ENCODE peak calls at places on chromosome 14, in ten cellular contexts. E is hepatocyte, N is neural progenitor cell, M is aorta, Y is small intestine, D is body of pancreas, C is right cardiac atrium, K is prostate gland, I is A549, Q is endodermal cell. H is an unnamed sample.

GRCh38 chr14:80095623-80096022 is 115.7 kb downstream of the DIO2 start:
- DNase-seq in E (no peak), N (no peak), M (no peak), Y (no peak), D (no peak), C (no peak), K (no peak), I (peak; percentile 70), Q (no peak), H (no peak)

GRCh38 chr14:51165415-51165814 is 70.5 kb upstream of the TRIM9 start:
- DNase-seq in E (no peak), N (no peak), M (no peak), Y (no peak), D (no peak), C (no peak), K (no peak), I (no peak), Q (no peak), H (no peak)

GRCh38 chr14:51824191-51824590 is 36.2 kb upstream of the GNG2 start:
- DNase-seq in E (no peak), N (no peak), M (no peak), Y (no peak), D (no peak), C (no peak), K (no peak), I (no peak), Q (no peak), H (no peak)

GRCh38 chr14:21399311-21399870 is 15.6 kb upstream of the SUPT16H start:
- DNase-seq in E (no peak), N (no peak), M (no peak), Y (no peak), D (no peak), C (no peak), K (no peak), I (no peak), Q (no peak), H (no peak)

GRCh38 chr14:57847096-57847495 is 18.8 kb downstream of the SLC35F4 start:
- DNase-seq in E (no peak), N (no peak), M (no peak), Y (no peak), D (no peak), C (no peak), K (no peak), I (no peak), Q (no peak), H (no peak)

GRCh38 chr14:87745507-87746118 is 247.4 kb downstream of the GALC start:
- DNase-seq in E (peak; percentile 58), N (peak; percentile 62), M (no peak), Y (peak; percentile 15), D (peak; percentile 25), C (peak; percentile 28), K (no peak), I (peak; percentile 37), Q (peak; percentile 85), H (peak; percentile 47)

GRCh38 chr14:44462372-44462771 is 44.7 kb downstream of the FSCB start:
- DNase-seq in E (no peak), N (no peak), M (no peak), Y (no peak), D (no peak), C (no peak), K (no peak), I (no peak), Q (no peak), H (no peak)

GRCh38 chr14:60106341-60106740 is 14.6 kb downstream of the PCNX4 start:
- DNase-seq in E (peak; percentile 35), N (no peak), M (no peak), Y (no peak), D (no peak), C (no peak), K (no peak), I (no peak), Q (no peak), H (peak; percentile 43)

GRCh38 chr14:67373347-67373746 is 13.2 kb downstream of the EIF2S1 start:
- DNase-seq in E (no peak), N (no peak), M (no peak), Y (no peak), D (no peak), C (no peak), K (no peak), I (no peak), Q (no peak), H (no peak)

GRCh38 chr14:24310387-24310665 is 386 bp downstream of the LTB4R2 start:
- DNase-seq in E (no peak), N (no peak), M (no peak), Y (peak; percentile 75), D (peak; percentile 50), C (peak; percentile 58), K (no peak), I (no peak), Q (no peak), H (no peak)

GRCh38 chr14:24308342-24309124 is 756 bp upstream of the CIDEB start:
- DNase-seq in E (no peak), N (no peak), M (no peak), Y (no peak), D (no peak), C (peak; percentile 9), K (no peak), I (no peak), Q (no peak), H (no peak)

GRCh38 chr14:24307575-24308341 is at the start of gene CIDEB:
- DNase-seq in E (peak; percentile 89), N (peak; percentile 66), M (no peak), Y (peak; percentile 95), D (peak; percentile 92), C (peak; percentile 64), K (peak; percentile 28), I (peak; percentile 66), Q (peak; percentile 91), H (peak; percentile 69)

GRCh38 chr14:24310666-24311604 is at the start of gene LTB4R:
- DNase-seq in E (no peak), N (no peak), M (peak; percentile 92), Y (peak; percentile 63), D (peak; percentile 88), C (peak; percentile 92), K (peak; percentile 70), I (no peak), Q (no peak), H (peak; percentile 87)

DNA sequence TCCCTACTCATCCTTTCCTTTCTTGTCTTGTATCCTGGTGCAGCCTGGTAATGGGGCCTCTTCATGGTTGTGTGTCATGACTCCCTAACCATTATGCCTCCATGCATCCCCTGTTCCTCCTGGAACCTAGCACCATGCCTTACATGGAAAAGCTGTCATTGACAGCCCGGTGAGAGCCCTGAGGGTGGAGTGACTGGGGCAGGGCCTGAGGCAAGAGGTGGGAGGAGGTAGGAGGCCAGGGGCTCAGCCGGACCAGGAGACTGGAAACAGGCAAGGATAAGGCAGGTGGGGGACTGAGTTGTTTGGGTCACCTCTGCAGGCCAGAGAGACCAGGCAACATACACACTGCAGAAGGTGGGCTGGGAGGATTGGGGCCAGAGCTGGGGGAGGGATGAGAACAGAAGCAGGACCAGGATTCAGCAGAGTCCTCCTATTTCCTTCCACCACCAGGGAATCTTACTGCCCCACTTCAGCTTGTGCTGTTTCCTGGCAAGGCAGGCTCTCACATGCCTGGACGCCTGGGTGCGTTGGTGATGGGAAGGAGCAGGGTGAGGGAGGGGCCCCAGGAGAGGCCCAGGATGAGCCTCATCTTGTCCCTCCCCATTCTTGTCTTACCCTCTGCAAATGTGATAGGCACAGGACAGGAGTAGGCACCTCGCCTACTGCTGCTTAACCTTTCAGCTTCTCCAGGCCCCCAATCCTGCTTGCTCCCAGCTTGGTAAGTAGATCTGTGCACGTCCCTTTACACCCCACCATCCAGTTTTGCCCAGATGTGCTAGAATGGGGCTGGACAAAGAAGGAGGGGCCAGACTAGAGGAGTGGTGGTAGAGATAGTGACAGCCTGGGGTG is at the start of gene LTB4R2:
- DNase-seq in E (no peak), N (no peak), M (no peak), Y (no peak), D (no peak), C (peak; percentile 48), K (peak; percentile 43), I (no peak), Q (no peak), H (no peak)
- H3K4me1 ChIP-seq in E (peaks cover 5% of the 10 kb centered on the region), N (no peaks in the 10 kb centered on the region), M (no peaks in the 10 kb centered on the region), Y (peaks cover 15% of the 10 kb centered on the region), D (peaks cover 62% of the 10 kb centered on the region), C (peaks cover 6% of the 10 kb centered on the region), K (peaks cover 8% of the 10 kb centered on the region), I (peaks cover 16% of the 10 kb centered on the region), Q (no peaks in the 10 kb centered on the region), H (peaks cover 52% of the 10 kb centered on the region)

GRCh38 chr14:61495809-61496208 is 174.4 kb downstream of the PRKCH start:
- DNase-seq in E (no peak), N (no peak), M (no peak), Y (no peak), D (no peak), C (no peak), K (no peak), I (no peak), Q (no peak), H (no peak)
- H3K4me1 ChIP-seq in E (peaks cover 14% of the 10 kb centered on the region), N (peaks cover 9% of the 10 kb centered on the region), M (peaks cover 5% of the 10 kb centered on the region), Y (no peaks in the 10 kb centered on the region), D (peaks cover 40% of the 10 kb centered on the region), C (peaks cover 18% of the 10 kb centered on the region), K (peaks cover 5% of the 10 kb centered on the region), I (peaks cover 31% of the 10 kb centered on the region), Q (peaks cover 8% of the 10 kb centered on the region), H (peaks cover 19% of the 10 kb centered on the region)

DNA sequence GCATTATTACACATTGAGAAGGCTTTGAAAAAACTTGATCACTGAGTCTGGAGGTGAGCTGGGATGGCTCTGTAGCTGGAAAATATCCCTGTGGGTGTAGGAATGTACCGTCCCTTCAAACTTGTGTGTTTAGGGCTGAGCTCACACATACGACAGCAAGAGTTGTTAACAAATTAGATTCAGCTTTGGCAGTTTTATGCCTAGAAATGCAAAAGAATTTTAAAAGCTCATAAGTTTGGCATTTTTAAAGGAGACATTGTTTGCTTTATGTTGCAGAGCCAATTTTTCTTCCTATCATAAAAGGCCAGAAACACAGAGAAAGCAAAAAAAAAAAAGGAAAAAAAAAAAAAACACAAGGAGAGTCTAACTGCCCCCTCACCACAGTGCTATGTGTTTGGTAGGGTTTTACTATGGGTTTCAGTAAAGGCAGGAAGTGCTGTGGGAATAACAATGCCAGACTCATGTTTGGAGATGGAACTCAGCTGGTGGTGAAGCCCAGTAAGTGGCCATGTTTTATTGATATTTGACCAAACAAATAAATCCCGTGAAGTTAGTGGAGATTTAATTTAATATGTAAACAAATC is 78.4 kb downstream of the DAD1 start:
- DNase-seq in E (no peak), N (no peak), M (no peak), Y (no peak), D (no peak), C (no peak), K (no peak), I (no peak), Q (no peak), H (no peak)
- H3K4me1 ChIP-seq in E (peaks cover 23% of the 10 kb centered on the region), N (peaks cover 41% of the 10 kb centered on the region), M (no peaks in the 10 kb centered on the region), Y (no peaks in the 10 kb centered on the region), D (peaks cover 19% of the 10 kb centered on the region), C (peaks cover 14% of the 10 kb centered on the region), K (no peaks in the 10 kb centered on the region), I (no peaks in the 10 kb centered on the region), Q (peaks cover 9% of the 10 kb centered on the region), H (peaks cover 19% of the 10 kb centered on the region)

DNA sequence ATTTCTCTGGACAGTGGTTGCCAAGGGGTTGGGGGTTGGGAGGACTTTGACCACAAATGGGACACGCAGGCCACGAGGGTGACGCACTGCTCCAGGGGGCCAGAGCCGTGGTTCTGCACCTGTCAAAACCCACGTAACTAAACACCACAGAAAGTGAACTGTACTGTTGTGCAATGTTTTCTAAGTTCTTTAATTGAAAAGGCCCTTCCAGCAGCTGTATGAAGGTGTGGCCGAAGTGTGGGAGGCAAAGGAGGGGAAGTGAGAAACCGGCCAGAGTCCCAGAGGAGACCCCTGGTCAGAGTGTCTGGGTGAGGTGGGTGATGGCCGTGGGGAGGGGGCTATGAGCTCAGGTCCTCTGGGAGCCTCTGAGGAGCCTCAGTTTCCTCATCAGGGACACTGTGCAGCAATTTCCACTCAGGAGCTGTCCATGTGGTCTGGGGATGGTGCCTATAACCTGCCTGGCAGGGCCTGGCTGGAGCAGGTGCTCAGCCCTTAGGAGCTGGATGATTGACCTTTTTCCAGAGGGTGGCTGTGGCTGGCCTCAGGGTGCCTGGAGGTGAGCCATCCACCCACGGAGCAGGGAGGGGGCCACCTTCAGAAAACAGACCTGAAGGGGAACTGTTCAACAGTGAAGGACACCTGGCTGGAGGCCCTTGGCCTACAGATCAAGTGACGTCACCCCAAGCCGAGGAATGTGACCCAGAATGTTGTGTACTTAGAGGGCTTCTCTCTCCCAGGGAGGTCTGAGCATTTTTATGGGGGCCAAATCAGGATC is 9.8 kb upstream of the BDKRB2 start:
- DNase-seq in E (no peak), N (no peak), M (no peak), Y (no peak), D (peak; percentile 79), C (no peak), K (no peak), I (no peak), Q (no peak), H (no peak)
- H3K4me1 ChIP-seq in E (peaks cover 9% of the 10 kb centered on the region), N (peaks cover 17% of the 10 kb centered on the region), M (no peaks in the 10 kb centered on the region), Y (no peaks in the 10 kb centered on the region), D (peaks cover 36% of the 10 kb centered on the region), C (no peaks in the 10 kb centered on the region), K (no peaks in the 10 kb centered on the region), I (peaks cover 46% of the 10 kb centered on the region), Q (peaks cover 23% of the 10 kb centered on the region), H (no peaks in the 10 kb centered on the region)